ENCODE peak calls at places on chromosome 7, in four cellular contexts. C, M, K and Q are unnamed samples.
A peak's percentile ranks its signal among the peaks of the same experiment; 100 is the strongest.

GRCh38 chr7:124062171-124062570 is 29.3 kb upstream of the TMEM229A start:
- DNase-seq in C (no peak), M (no peak), K (no peak), Q (no peak)

GRCh38 chr7:76074972-76075370 is 27.1 kb downstream of the MDH2 start:
- DNase-seq in C (no peak), M (no peak), K (no peak), Q (no peak)

GRCh38 chr7:30984359-30985107 is 20.8 kb downstream of the GHRHR start:
- DNase-seq in K (peak; percentile 68), M (no peak), C (no peak), Q (no peak)

GRCh38 chr7:17371656-17372524 is 73.4 kb downstream of the AHR start:
- DNase-seq in M (no peak), K (no peak), C (no peak), Q (peak; percentile 17)

GRCh38 chr7:32089678-32090077 is 19.5 kb upstream of the PDE1C start:
- DNase-seq in K (no peak), C (no peak), M (no peak), Q (no peak)

GRCh38 chr7:144386741-144387140 is 16.8 kb downstream of the NOBOX start:
- DNase-seq in C (no peak), M (no peak), K (no peak), Q (no peak)

GRCh38 chr7:155352076-155352752 is 54.5 kb downstream of the INSIG1 start:
- DNase-seq in K (no peak), C (no peak), M (no peak), Q (no peak)

GRCh38 chr7:135236727-135237126 is 3.1 kb downstream of the STRA8 start:
- DNase-seq in C (peak; percentile 53), K (no peak), M (no peak), Q (no peak)

GRCh38 chr7:22083711-22084289 is 138.1 kb upstream of the CDCA7L start:
- DNase-seq in K (no peak), M (no peak), C (no peak), Q (no peak)

GRCh38 chr7:37225255-37226012 is 223.2 kb downstream of the ELMO1 start:
- DNase-seq in M (no peak), K (no peak), C (no peak), Q (no peak)

GRCh38 chr7:124031406-124031805 is 1.5 kb downstream of the TMEM229A start:
- DNase-seq in K (no peak), M (no peak), C (no peak), Q (no peak)

GRCh38 chr7:18974803-18975202 is 142.6 kb downstream of the TWIST1 start:
- DNase-seq in C (no peak), M (no peak), K (no peak), Q (no peak)

GRCh38 chr7:80835251-80835650 is 83.6 kb downstream of the SEMA3C start:
- DNase-seq in K (no peak), C (no peak), M (no peak), Q (no peak)

GRCh38 chr7:68564741-68565140 is 1033.5 kb upstream of the AUTS2 start:
- DNase-seq in K (no peak), C (no peak), M (no peak), Q (no peak)

GRCh38 chr7:25821225-25821624 is 330.8 kb upstream of the NFE2L3 start:
- DNase-seq in C (no peak), K (no peak), M (no peak), Q (no peak)

GRCh38 chr7:25822823-25823222 is 329.2 kb upstream of the NFE2L3 start:
- DNase-seq in K (no peak), C (no peak), M (no peak), Q (no peak)

GRCh38 chr7:25823571-25823970 is 328.4 kb upstream of the NFE2L3 start:
- DNase-seq in K (no peak), C (no peak), M (no peak), Q (no peak)

GRCh38 chr7:25815711-25816110 is 336.3 kb upstream of the NFE2L3 start:
- DNase-seq in M (no peak), K (no peak), C (no peak), Q (no peak)

DNA sequence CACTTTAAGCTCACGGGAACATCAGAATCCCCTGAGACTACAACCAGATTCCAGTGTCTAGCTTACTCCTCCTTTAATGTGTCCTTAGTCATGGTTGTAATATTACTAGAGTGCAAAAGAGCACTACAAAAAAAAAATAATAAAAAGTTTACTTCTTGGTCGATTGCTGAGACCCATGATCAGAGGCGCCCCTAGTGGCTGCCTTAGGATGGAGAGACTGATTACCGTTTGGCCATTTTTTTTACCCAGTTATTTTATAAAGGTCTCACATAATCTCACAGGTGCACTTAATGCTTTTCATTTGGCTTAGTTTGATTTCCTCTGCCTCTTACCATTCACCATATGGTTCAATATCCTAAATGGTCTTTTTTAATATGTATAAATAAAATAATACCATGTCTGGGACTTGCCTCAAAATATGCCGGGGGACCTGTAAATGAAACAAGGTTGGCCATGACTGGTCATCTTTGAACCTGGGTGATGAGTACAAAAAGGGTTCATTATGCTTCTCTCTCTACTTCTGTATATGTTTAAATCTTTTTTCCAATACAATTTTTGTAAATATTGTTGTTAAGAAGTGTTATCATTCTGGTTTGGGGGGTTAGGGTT is 331.5 kb upstream of the NFE2L3 start:
- DNase-seq in K (no peak), C (no peak), M (peak; percentile 37), Q (no peak)
- TF ChIP-seq BRCA1 in K (no peak), C (no peak), M (no peak), Q (no peak)

GRCh38 chr7:43142703-43143102 is 30.3 kb downstream of the HECW1 start:
- DNase-seq in M (no peak), C (no peak), K (no peak), Q (no peak)

GRCh38 chr7:43143918-43144589 is 31.6 kb downstream of the HECW1 start:
- DNase-seq in K (no peak), M (no peak), C (no peak), Q (no peak)

GRCh38 chr7:43152696-43153095 is 40.2 kb downstream of the HECW1 start:
- DNase-seq in C (no peak), K (no peak), M (no peak), Q (no peak)

GRCh38 chr7:43151076-43151475 is 38.6 kb downstream of the HECW1 start:
- DNase-seq in C (no peak), M (no peak), K (no peak), Q (no peak)

DNA sequence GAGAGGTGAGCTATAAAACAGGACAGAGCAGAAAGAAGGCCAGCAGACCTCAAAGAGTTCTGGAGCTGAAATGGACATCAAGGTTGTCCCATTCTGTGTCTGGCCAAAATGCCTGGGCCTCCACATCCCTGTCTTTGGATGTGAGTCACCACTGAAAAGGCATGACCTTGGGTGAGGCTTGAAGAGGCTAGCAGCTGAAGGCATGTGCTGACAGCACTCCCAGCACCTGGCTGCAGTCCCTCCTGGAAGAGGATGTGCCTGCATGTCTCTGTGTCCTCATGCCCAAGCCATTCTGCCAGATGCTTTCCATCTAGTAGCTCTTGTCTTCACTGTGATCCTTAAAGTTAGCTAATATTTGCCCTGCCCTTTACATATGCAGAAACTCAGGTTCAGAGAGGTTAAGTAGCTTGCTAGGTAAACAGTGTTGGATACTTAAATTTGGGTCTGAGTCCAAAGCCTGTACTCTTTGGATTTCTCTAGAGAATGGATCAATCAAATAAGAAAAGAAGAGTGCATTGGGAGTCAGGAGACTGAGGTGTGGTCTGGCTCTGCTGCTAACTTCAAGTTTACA is 35.8 kb downstream of the HECW1 start:
- DNase-seq in M (no peak), C (no peak), K (no peak), Q (no peak)
- TF ChIP-seq BRCA1 in M (no peak), C (no peak), K (no peak), Q (no peak)

DNA sequence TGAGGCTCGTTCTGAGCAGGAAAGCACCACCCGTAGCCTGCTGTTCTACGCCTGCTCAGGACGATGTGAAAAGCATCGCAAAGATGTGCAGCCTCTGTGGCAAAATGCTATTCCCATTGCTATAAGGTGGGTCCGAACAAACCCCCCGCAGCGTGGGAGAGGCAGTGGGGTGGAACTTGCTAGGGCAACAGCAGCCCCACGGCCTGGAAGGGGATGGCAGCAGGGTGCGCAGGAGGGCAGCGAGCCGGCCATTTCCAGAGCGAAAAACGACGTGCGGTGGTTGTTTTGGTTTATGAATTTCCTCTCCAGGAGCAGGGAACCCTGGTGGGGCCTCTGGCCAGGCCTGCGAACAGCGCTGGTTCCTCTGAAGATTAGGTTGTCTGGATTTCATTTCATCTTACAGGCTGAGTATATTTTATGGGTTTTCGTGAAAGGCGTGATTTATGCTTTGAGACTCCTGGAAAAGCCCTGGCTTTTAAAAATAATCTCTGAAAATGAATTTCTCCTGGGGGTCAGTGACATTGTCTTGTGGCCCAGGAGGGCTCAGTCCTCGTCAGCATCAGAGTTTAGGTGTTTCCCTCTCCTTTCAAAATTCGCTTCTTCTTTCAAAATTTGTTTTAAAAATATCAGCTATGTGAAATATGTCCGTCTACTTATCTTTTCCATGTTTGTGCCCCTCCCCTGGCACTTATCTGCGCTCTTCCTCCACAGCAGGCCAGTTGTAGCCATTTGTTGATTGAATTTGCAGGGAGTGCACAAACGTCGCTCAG is 42.3 kb upstream of the UBE3C start:
- DNase-seq in M (no peak), K (no peak), C (no peak), Q (no peak)
- TF ChIP-seq BRCA1 in M (no peak), K (no peak), C (no peak), Q (no peak)

GRCh38 chr7:127896683-127897082 is 134.6 kb downstream of the LRRC4 start:
- DNase-seq in K (no peak), M (no peak), C (no peak), Q (no peak)

GRCh38 chr7:127900116-127900515 is 131.1 kb downstream of the LRRC4 start:
- DNase-seq in M (no peak), C (no peak), K (no peak), Q (no peak)

GRCh38 chr7:127895814-127896280 is 135.4 kb downstream of the LRRC4 start:
- DNase-seq in K (no peak), M (peak; percentile 56), C (no peak), Q (no peak)

GRCh38 chr7:127895360-127895759 is 135.9 kb downstream of the LRRC4 start:
- DNase-seq in C (no peak), K (no peak), M (no peak), Q (no peak)

DNA sequence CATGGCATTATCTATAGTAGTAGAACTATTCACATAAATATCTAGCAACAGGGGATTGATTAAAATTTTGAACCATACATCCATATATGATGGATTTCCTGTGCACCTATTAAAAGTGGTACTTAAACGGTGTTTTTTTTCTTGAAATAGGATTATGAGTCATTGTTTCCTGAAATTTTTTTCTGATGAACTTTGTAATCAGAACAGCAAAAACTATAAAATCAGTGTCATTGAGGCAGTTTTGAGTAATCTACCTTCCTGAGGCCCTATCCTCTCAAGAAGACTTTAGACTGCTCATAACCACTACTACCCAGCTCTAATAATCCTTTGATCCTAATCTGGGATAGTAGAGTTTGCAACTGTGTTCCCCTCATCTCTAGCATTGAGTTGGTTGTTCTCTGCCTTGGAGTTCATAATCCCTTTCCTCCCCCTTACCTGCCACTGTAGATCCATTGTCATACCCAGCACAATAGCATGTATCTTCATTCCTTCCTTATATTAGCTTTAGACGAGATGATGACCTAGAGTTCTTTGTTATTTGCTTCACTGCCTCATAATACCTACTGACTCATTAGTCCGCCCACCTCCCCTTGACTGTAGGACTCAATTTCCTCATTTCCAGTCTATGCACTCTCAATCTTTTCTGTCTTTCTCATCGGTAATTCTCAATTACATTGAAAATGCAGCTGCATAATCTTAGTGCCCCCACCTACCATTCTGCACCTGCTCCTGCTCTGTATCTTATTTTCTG is 133.4 kb downstream of the LRRC4 start:
- DNase-seq in M (no peak), K (no peak), C (no peak), Q (no peak)
- TF ChIP-seq BRCA1 in M (no peak), K (no peak), C (no peak), Q (no peak)

GRCh38 chr7:121579639-121580038 is 183.5 kb upstream of the FAM3C start:
- DNase-seq in K (no peak), M (no peak), C (no peak), Q (no peak)
- TF ChIP-seq BRCA1 in K (no peak), M (no peak), C (no peak), Q (no peak)

GRCh38 chr7:41035788-41036187 is 667.1 kb downstream of the INHBA start:
- DNase-seq in K (no peak), M (no peak), C (no peak), Q (no peak)
- TF ChIP-seq BRCA1 in K (no peak), M (no peak), C (no peak), Q (no peak)